ENCODE peak calls at places on chromosomes 11 and 22, in six cellular contexts. I is naive thymus-derived CD4-positive, alpha-beta T cell; F is foreskin fibroblast; M is fibroblast of villous mesenchyme; P is epithelial cell of esophagus; B is neuronal stem cell. D is an unnamed sample.

GRCh38 chr11:96052921-96053631 is 129.2 kb upstream of the MTMR2 start:
- DNase-seq in P (peak), B (no peak), F (peak), M (peak), I (no peak), D (no peak)

GRCh38 chr11:73257342-73258103 is 14.6 kb upstream of the P2RY6 start:
- DNase-seq in I (no peak), B (no peak), M (peak), P (peak), F (peak), D (peak)

GRCh38 chr11:94130589-94131362 is 2.1 kb downstream of the PANX1 start:
- DNase-seq in F (peak), I (no peak), B (no peak), P (peak), M (peak), D (no peak)

GRCh38 chr11:103202048-103202651 is 92.9 kb downstream of the DYNC2H1 start:
- DNase-seq in M (peak), B (peak), I (no peak), F (peak), P (peak), D (peak)

GRCh38 chr11:70788247-70789022 is 390.1 kb downstream of the CTTN start:
- DNase-seq in P (peak), I (no peak), B (no peak), F (peak), M (peak), D (peak)

GRCh38 chr11:64754124-64754918 is 5.5 kb downstream of the PYGM start:
- DNase-seq in I (no peak), M (no peak), B (no peak), F (no peak), P (no peak), D (no peak)

GRCh38 chr11:92245700-92246270 is 21.2 kb downstream of the FAT3 start:
- DNase-seq in I (no peak), P (no peak), F (no peak), B (no peak), M (no peak), D (no peak)

GRCh38 chr11:26904801-26905200 is 89.1 kb upstream of the FIBIN start:
- DNase-seq in F (no peak), B (no peak), M (no peak), I (no peak), P (no peak), D (no peak)

GRCh38 chr11:46696212-46696558 is 4.2 kb downstream of the ARHGAP1 start:
- DNase-seq in I (no peak), M (no peak), B (no peak), P (no peak), F (no peak), D (no peak)

GRCh38 chr11:122743949-122744876 is 88.7 kb downstream of the UBASH3B start:
- DNase-seq in M (no peak), P (no peak), B (no peak), I (peak), F (no peak), D (no peak)

GRCh38 chr11:9665749-9666148 is 1.9 kb downstream of the SWAP70 start:
- DNase-seq in B (no peak), M (no peak), P (no peak), I (no peak), F (no peak), D (no peak)
- H3K4me3 ChIP-seq in B (no peak), M (peak), P (peak), I (no peak), F (peak), D (peak)

DNA sequence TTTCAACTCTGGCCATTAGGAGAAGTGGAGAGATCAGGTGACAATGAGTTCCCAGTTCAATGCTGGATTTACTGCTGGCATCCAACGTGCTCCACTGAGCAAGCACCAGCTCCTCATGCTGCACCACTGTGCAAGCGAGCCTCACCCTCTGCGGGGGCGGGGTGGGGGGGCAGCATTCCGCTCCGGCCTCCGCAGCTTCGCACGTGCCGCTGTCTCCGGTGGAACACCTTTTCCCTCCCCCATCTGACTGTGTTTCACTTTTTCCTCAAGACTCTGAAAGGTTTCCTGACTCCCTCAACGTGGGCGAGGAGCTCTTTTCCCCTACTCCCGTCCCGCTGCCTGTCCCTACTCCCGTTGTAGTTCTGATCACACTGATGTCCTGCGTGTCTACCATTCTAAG is 835 bp upstream of the RHOD start:
- DNase-seq in F (no peak), B (no peak), P (peak), I (no peak), M (no peak), D (no peak)
- H3K4me3 ChIP-seq in F (peak), B (no peak), P (peak), I (no peak), M (peak), D (peak)

GRCh38 chr22:35305525-35306070 is 5.9 kb downstream of the TOM1 start:
- DNase-seq in F (no peak), B (no peak), P (no peak), I (no peak), M (peak), D (no peak)

GRCh38 chr22:35307372-35307771 is 7.7 kb downstream of the TOM1 start:
- DNase-seq in M (no peak), F (no peak), B (no peak), I (no peak), P (no peak), D (no peak)

GRCh38 chr22:35308480-35308945 is 8.8 kb downstream of the TOM1 start:
- DNase-seq in M (no peak), F (no peak), I (peak), B (no peak), P (no peak), D (no peak)

GRCh38 chr22:35306350-35306967 is 6.8 kb downstream of the TOM1 start:
- DNase-seq in F (no peak), B (peak), I (no peak), M (peak), P (no peak), D (no peak)

DNA sequence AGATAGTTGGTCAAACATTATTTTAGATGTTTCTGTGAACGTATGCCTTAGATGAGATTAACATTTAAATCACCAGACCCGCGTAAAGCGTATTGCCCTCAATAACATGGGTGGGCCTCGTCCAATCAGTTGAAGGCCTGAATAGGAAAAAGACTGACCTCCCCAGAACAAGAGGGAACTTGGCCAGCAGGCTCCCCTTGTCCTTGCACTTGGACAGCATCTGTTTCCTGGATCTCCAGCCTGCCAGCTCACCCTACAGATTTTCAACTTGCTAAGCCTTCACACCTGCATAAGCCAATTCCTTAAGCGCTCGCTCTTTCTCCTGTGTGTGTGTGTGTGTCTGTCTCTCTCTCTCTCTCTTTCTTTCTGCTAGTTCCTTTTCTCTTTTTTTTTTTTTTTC is 8.2 kb downstream of the TOM1 start:
- DNase-seq in M (no peak), B (no peak), F (no peak), I (no peak), P (no peak), D (no peak)
- H3K4me3 ChIP-seq in M (no peak), B (no peak), F (no peak), I (no peak), P (no peak), D (no peak)

DNA sequence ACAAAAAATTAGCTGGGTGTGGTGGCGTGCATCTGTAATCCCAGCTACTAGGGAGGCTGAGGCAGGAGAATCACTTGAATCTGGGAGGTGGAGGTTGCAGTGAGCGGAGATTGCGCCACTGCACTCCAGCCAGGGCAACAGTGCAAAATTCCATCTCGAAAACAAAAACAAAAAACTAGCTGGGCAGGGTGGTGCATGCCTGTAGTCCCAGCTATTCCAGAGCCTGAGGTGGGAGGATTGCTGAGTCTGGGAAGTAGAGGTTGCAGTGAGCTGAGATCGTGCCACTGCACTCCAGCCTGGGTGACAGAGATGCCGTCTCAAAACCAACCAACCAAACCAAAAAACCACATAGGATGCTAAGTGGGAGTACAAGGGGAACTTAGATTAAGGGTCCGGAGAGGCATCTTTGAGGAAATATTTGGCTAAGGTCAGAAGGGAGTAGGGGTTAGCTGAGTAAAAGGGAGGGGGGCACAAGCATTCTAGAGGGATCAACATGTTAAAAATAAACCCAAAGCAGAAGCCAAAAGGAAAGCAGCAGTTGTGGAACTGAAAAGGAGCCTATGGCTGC is 10.2 kb downstream of the PHF5A start:
- DNase-seq in B (no peak), M (no peak), I (no peak), P (no peak), F (no peak), D (no peak)
- H3K4me3 ChIP-seq in B (no peak), M (no peak), I (no peak), P (no peak), F (no peak), D (no peak)

GRCh38 chr11:130159657-130160459 is at the start of gene ST14:
- DNase-seq in B (no peak), F (no peak), P (peak), I (no peak), M (no peak), D (no peak)
- H3K4me3 ChIP-seq in B (peak), F (no peak), P (peak), I (no peak), M (no peak), D (peak)

DNA sequence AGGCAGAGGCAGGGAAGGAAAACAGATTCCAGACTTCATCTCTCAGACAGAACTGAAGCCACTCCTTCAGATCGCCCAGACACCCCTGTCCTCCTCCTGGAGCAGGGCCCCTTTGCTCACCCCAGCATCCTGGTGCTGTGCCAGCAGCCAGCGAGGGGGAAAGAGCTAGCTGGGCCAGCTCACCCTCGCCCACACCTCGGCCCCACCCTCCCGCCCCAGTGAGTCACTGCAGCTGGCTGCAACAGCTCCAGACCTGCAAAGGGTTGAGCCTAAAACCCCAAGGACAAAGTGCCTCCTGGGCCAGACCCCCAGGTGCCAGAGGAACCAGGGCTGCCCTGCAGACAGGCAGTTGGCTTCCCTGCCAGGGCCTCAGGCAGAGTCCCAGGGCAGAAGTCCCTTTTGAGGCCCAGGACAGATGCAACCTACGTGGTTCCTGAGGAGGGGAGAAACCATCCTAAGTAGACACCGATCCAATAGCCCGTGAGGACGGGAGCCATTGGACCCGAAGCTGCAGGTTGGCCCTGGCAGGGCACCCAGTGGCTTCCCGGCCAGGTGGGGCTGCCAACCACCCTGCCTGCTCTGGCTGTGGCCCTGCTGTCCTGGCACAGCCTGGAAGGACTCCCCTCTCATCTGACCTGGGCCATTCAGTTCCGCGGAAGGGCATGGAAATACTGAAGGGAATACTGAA is 7.2 kb downstream of the AHNAK start:
- DNase-seq in F (peak), P (peak), B (no peak), I (no peak), M (peak), D (peak)
- H3K4me3 ChIP-seq in F (peak), P (peak), B (no peak), I (peak), M (peak), D (peak)

DNA sequence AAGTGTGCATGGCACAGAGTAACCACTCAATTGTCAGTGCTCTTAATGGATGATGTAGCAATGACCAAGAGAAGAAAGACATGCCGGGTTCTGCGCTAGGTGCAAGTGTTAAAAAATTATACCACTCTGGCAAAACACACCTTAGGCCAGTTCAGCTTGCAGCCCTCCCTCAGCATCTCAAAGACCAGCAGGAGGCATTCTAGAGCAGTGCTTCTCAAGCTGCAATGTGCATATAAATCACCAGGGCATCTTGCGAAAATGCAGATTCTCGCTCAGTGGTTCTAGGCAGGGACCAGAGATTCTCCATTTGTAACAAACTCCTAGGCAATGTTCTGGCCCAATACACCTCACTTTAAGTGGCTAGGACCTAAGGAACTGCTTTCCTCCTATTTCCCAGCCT is 337.3 kb upstream of the API5 start:
- DNase-seq in B (no peak), F (no peak), I (no peak), M (no peak), P (no peak), D (no peak)
- H3K4me3 ChIP-seq in B (no peak), F (no peak), I (no peak), M (no peak), P (no peak), D (no peak)

GRCh38 chr11:111393585-111393984 is 14.5 kb upstream of the POU2AF1 start:
- DNase-seq in F (no peak), P (no peak), B (no peak), M (no peak), I (no peak), D (no peak)
- H3K4me3 ChIP-seq in F (no peak), P (no peak), B (no peak), M (no peak), I (no peak), D (no peak)

GRCh38 chr11:61922539-61922938 is 5.2 kb upstream of the RAB3IL1 start:
- DNase-seq in B (no peak), M (peak), P (no peak), F (peak), I (no peak), D (no peak)
- H3K4me3 ChIP-seq in B (no peak), M (no peak), P (no peak), F (no peak), I (no peak), D (no peak)

GRCh38 chr11:124863826-124864165 is 1.4 kb upstream of the ROBO3 start:
- DNase-seq in I (no peak), B (no peak), P (no peak), M (no peak), F (no peak), D (no peak)
- H3K4me3 ChIP-seq in I (no peak), B (no peak), P (no peak), M (no peak), F (no peak), D (no peak)